ENCODE peak calls at places on chromosome 20, in eight cellular contexts. M, U, G, T, L, V, C and O are unnamed samples.

GRCh38 chr20:32075534-32075933 is 23.5 kb downstream of the HCK start:
- DNase-seq in G (no peak), L (no peak), T (no peak), C (no peak), U (no peak), M (no peak), V (no peak), O (no peak)

GRCh38 chr20:25481918-25482253 is 74.4 kb downstream of the GINS1 start:
- DNase-seq in T (no peak), C (no peak), L (no peak), V (no peak), M (no peak), U (no peak), G (no peak), O (no peak)

GRCh38 chr20:10462516-10462915 is 27.4 kb downstream of the SLX4IP start:
- DNase-seq in L (no peak), G (no peak), V (no peak), M (no peak), U (no peak), T (no peak), C (no peak), O (no peak)

GRCh38 chr20:51199920-51200319 is 177.0 kb upstream of the KCNG1 start:
- DNase-seq in M (no peak), L (no peak), G (no peak), T (no peak), U (no peak), C (no peak), V (no peak), O (no peak)

GRCh38 chr20:2353231-2353630 is 27.5 kb upstream of the TGM6 start:
- DNase-seq in L (peak), T (no peak), U (no peak), V (no peak), G (no peak), C (no peak), M (no peak), O (no peak)

GRCh38 chr20:47610247-47610944 is 108.7 kb downstream of the NCOA3 start:
- DNase-seq in G (peak), V (peak), M (peak), L (peak), C (peak), T (no peak), U (no peak), O (peak)

GRCh38 chr20:37346526-37347346 is 796 bp downstream of the SRC start:
- DNase-seq in C (no peak), L (no peak), T (no peak), M (no peak), U (no peak), V (peak), G (no peak), O (no peak)

GRCh38 chr20:63737940-63738686 is 1.5 kb upstream of the SLC2A4RG start:
- DNase-seq in T (peak), C (no peak), G (no peak), L (no peak), U (no peak), V (peak), M (peak), O (no peak)

GRCh38 chr20:34472246-34472925 is 43.8 kb upstream of the DYNLRB1 start:
- DNase-seq in L (peak), U (no peak), M (no peak), T (no peak), V (no peak), G (peak), C (no peak), O (peak)

GRCh38 chr20:24095303-24095702 is 106.7 kb upstream of the GGTLC1 start:
- DNase-seq in L (no peak), T (no peak), G (no peak), U (no peak), M (no peak), V (no peak), C (no peak), O (no peak)

GRCh38 chr20:10986586-10986985 is 312.8 kb upstream of the JAG1 start:
- DNase-seq in T (no peak), C (no peak), L (no peak), V (no peak), G (no peak), M (no peak), U (no peak), O (no peak)

GRCh38 chr20:62943396-62943795 is 5.4 kb downstream of the GID8 start:
- DNase-seq in L (no peak), V (no peak), G (no peak), M (no peak), U (no peak), T (peak), C (no peak), O (no peak)

GRCh38 chr20:56842086-56842485 is 213.0 kb downstream of the TFAP2C start:
- DNase-seq in C (no peak), M (no peak), L (no peak), V (no peak), G (no peak), U (no peak), T (no peak), O (no peak)